ENCODE peak calls at places on chromosome 14, in six cellular contexts. One of them, this sample, is unnamed.

GRCh38 chr14:50599700-50600444 is 39.9 kb downstream of the ATL1 start:
- DNase-seq in M059J: peak
- DNase-seq in OCI-M1: peak
- DNase-seq in hypothalamus: no peak
- DNase-seq in AG09309: peak
- DNase-seq in activated T-helper 1 cell treated with Interleukin-2 at 50 U/mL for 16 hours: no peak
- DNase-seq in this sample: no peak

GRCh38 chr14:69320581-69321365 is 60.8 kb downstream of the GALNT16 start:
- DNase-seq in activated T-helper 1 cell treated with Interleukin-2 at 50 U/mL for 16 hours: no peak
- DNase-seq in AG09309: no peak
- DNase-seq in OCI-M1: no peak
- DNase-seq in M059J: no peak
- DNase-seq in hypothalamus: no peak
- DNase-seq in this sample: no peak

GRCh38 chr14:101476931-101477553 is 84.3 kb upstream of the DIO3 start:
- DNase-seq in AG09309: no peak
- DNase-seq in activated T-helper 1 cell treated with Interleukin-2 at 50 U/mL for 16 hours: no peak
- DNase-seq in M059J: peak
- DNase-seq in OCI-M1: no peak
- DNase-seq in hypothalamus: no peak
- DNase-seq in this sample: no peak

GRCh38 chr14:22613091-22613695 is 15.1 kb downstream of the ABHD4 start:
- DNase-seq in AG09309: no peak
- DNase-seq in activated T-helper 1 cell treated with Interleukin-2 at 50 U/mL for 16 hours: no peak
- DNase-seq in hypothalamus: no peak
- DNase-seq in M059J: peak
- DNase-seq in OCI-M1: no peak
- DNase-seq in this sample: no peak

GRCh38 chr14:100532916-100533630 is 54.1 kb downstream of the BEGAIN start:
- DNase-seq in activated T-helper 1 cell treated with Interleukin-2 at 50 U/mL for 16 hours: no peak
- DNase-seq in hypothalamus: no peak
- DNase-seq in AG09309: no peak
- DNase-seq in M059J: peak
- DNase-seq in OCI-M1: peak
- DNase-seq in this sample: no peak

GRCh38 chr14:106605548-106606448 is 1079.4 kb downstream of the TMEM121 start:
- DNase-seq in OCI-M1: peak
- DNase-seq in hypothalamus: no peak
- DNase-seq in M059J: peak
- DNase-seq in activated T-helper 1 cell treated with Interleukin-2 at 50 U/mL for 16 hours: peak
- DNase-seq in AG09309: no peak
- DNase-seq in this sample: peak

GRCh38 chr14:68363841-68364711 is 428.8 kb downstream of the ZFP36L1 start:
- DNase-seq in AG09309: no peak
- DNase-seq in OCI-M1: no peak
- DNase-seq in hypothalamus: no peak
- DNase-seq in M059J: peak
- DNase-seq in activated T-helper 1 cell treated with Interleukin-2 at 50 U/mL for 16 hours: no peak
- DNase-seq in this sample: no peak

GRCh38 chr14:65370890-65371289 is 41.6 kb upstream of the FUT8 start:
- DNase-seq in OCI-M1: no peak
- DNase-seq in hypothalamus: no peak
- DNase-seq in M059J: no peak
- DNase-seq in activated T-helper 1 cell treated with Interleukin-2 at 50 U/mL for 16 hours: no peak
- DNase-seq in AG09309: no peak
- DNase-seq in this sample: no peak

GRCh38 chr14:26820101-26820500 is 222.3 kb upstream of the NOVA1 start:
- DNase-seq in hypothalamus: no peak
- DNase-seq in OCI-M1: no peak
- DNase-seq in activated T-helper 1 cell treated with Interleukin-2 at 50 U/mL for 16 hours: no peak
- DNase-seq in M059J: no peak
- DNase-seq in AG09309: no peak
- DNase-seq in this sample: no peak

GRCh38 chr14:55699131-55700057 is 119.4 kb downstream of the KTN1 start:
- DNase-seq in activated T-helper 1 cell treated with Interleukin-2 at 50 U/mL for 16 hours: no peak
- DNase-seq in hypothalamus: no peak
- DNase-seq in M059J: peak
- DNase-seq in OCI-M1: no peak
- DNase-seq in AG09309: peak
- DNase-seq in this sample: no peak

GRCh38 chr14:90506748-90507147 is 109.9 kb downstream of the CALM1 start:
- DNase-seq in AG09309: no peak
- DNase-seq in activated T-helper 1 cell treated with Interleukin-2 at 50 U/mL for 16 hours: no peak
- DNase-seq in OCI-M1: no peak
- DNase-seq in M059J: no peak
- DNase-seq in hypothalamus: no peak
- DNase-seq in this sample: no peak

This sample was measured in activated B cell treated with CpG ODN at 0.5 μM for 24 hours.